ENCODE peak calls at places on chromosomes 13 and 19, in nine cellular contexts. One of them, this sample, is unnamed.

GRCh38 chr19:47486900-47487299 is 2.9 kb upstream of the KPTN start:
- DNase-seq in stimulated activated CD4-positive, alpha-beta T cell treated with anti-CD3 and anti-CD28 coated beads, Interleukin-1b, Interleukin-23, amount 100 ng/mL, for 24 hours: no peak
- DNase-seq in activated CD8-positive, alpha-beta memory T cell treated with anti-CD3 and anti-CD28 coated beads for 4 hours: no peak
- DNase-seq in left cardiac atrium: no peak
- DNase-seq in cardiac muscle cell: no peak
- DNase-seq in H9: no peak
- DNase-seq in MCF 10A: no peak
- DNase-seq in ELR: no peak
- DNase-seq in pancreas: no peak
- DNase-seq in this sample: no peak

GRCh38 chr13:26821766-26822165 is 61.2 kb upstream of the GPR12 start:
- DNase-seq in activated CD8-positive, alpha-beta memory T cell treated with anti-CD3 and anti-CD28 coated beads for 4 hours: no peak
- DNase-seq in cardiac muscle cell: no peak
- DNase-seq in ELR: no peak
- DNase-seq in stimulated activated CD4-positive, alpha-beta T cell treated with anti-CD3 and anti-CD28 coated beads, Interleukin-1b, Interleukin-23, amount 100 ng/mL, for 24 hours: no peak
- DNase-seq in left cardiac atrium: no peak
- DNase-seq in H9: no peak
- DNase-seq in pancreas: no peak
- DNase-seq in MCF 10A: no peak
- DNase-seq in this sample: no peak

GRCh38 chr13:25971499-25972145 is 80.2 kb downstream of the SHISA2 start:
- DNase-seq in left cardiac atrium: no peak
- DNase-seq in H9: no peak
- DNase-seq in cardiac muscle cell: no peak
- DNase-seq in MCF 10A: no peak
- DNase-seq in activated CD8-positive, alpha-beta memory T cell treated with anti-CD3 and anti-CD28 coated beads for 4 hours: no peak
- DNase-seq in pancreas: no peak
- DNase-seq in stimulated activated CD4-positive, alpha-beta T cell treated with anti-CD3 and anti-CD28 coated beads, Interleukin-1b, Interleukin-23, amount 100 ng/mL, for 24 hours: no peak
- DNase-seq in ELR: no peak
- DNase-seq in this sample: no peak

GRCh38 chr13:75826391-75826790 is 190.3 kb downstream of the LMO7 start:
- DNase-seq in stimulated activated CD4-positive, alpha-beta T cell treated with anti-CD3 and anti-CD28 coated beads, Interleukin-1b, Interleukin-23, amount 100 ng/mL, for 24 hours: no peak
- DNase-seq in activated CD8-positive, alpha-beta memory T cell treated with anti-CD3 and anti-CD28 coated beads for 4 hours: no peak
- DNase-seq in cardiac muscle cell: no peak
- DNase-seq in ELR: no peak
- DNase-seq in left cardiac atrium: no peak
- DNase-seq in MCF 10A: no peak
- DNase-seq in H9: no peak
- DNase-seq in pancreas: no peak
- DNase-seq in this sample: no peak

GRCh38 chr13:99033814-99034213 is 56.0 kb upstream of the DOCK9 start:
- DNase-seq in left cardiac atrium: no peak
- DNase-seq in pancreas: no peak
- DNase-seq in ELR: peak; percentile 72
- DNase-seq in cardiac muscle cell: peak; percentile 60
- DNase-seq in MCF 10A: peak; percentile 49
- DNase-seq in activated CD8-positive, alpha-beta memory T cell treated with anti-CD3 and anti-CD28 coated beads for 4 hours: no peak
- DNase-seq in stimulated activated CD4-positive, alpha-beta T cell treated with anti-CD3 and anti-CD28 coated beads, Interleukin-1b, Interleukin-23, amount 100 ng/mL, for 24 hours: no peak
- DNase-seq in H9: no peak
- DNase-seq in this sample: no peak

GRCh38 chr19:49614096-49614857 is 23.3 kb downstream of the PRR12 start:
- DNase-seq in MCF 10A: peak; percentile 85
- DNase-seq in H9: no peak
- DNase-seq in activated CD8-positive, alpha-beta memory T cell treated with anti-CD3 and anti-CD28 coated beads for 4 hours: no peak
- DNase-seq in pancreas: no peak
- DNase-seq in left cardiac atrium: no peak
- DNase-seq in stimulated activated CD4-positive, alpha-beta T cell treated with anti-CD3 and anti-CD28 coated beads, Interleukin-1b, Interleukin-23, amount 100 ng/mL, for 24 hours: no peak
- DNase-seq in ELR: peak; percentile 96
- DNase-seq in cardiac muscle cell: no peak
- DNase-seq in this sample: no peak

GRCh38 chr13:21674271-21675009 is 3.6 kb downstream of the FGF9 start:
- DNase-seq in ELR: peak; percentile 10
- DNase-seq in activated CD8-positive, alpha-beta memory T cell treated with anti-CD3 and anti-CD28 coated beads for 4 hours: no peak
- DNase-seq in H9: peak; percentile 40
- DNase-seq in cardiac muscle cell: peak; percentile 66
- DNase-seq in MCF 10A: peak; percentile 13
- DNase-seq in pancreas: peak; percentile 73
- DNase-seq in stimulated activated CD4-positive, alpha-beta T cell treated with anti-CD3 and anti-CD28 coated beads, Interleukin-1b, Interleukin-23, amount 100 ng/mL, for 24 hours: no peak
- DNase-seq in left cardiac atrium: peak; percentile 34
- DNase-seq in this sample: peak; percentile 33

GRCh38 chr19:54959840-54960239 is 6.3 kb upstream of the NLRP2 start:
- DNase-seq in activated CD8-positive, alpha-beta memory T cell treated with anti-CD3 and anti-CD28 coated beads for 4 hours: no peak
- DNase-seq in cardiac muscle cell: no peak
- DNase-seq in ELR: no peak
- DNase-seq in H9: no peak
- DNase-seq in left cardiac atrium: no peak
- DNase-seq in stimulated activated CD4-positive, alpha-beta T cell treated with anti-CD3 and anti-CD28 coated beads, Interleukin-1b, Interleukin-23, amount 100 ng/mL, for 24 hours: no peak
- DNase-seq in pancreas: no peak
- DNase-seq in MCF 10A: no peak
- DNase-seq in this sample: no peak

GRCh38 chr19:6521718-6522646 is 8.8 kb upstream of the TNFSF9 start:
- DNase-seq in cardiac muscle cell: no peak
- DNase-seq in MCF 10A: peak; percentile 44
- DNase-seq in left cardiac atrium: no peak
- DNase-seq in ELR: peak; percentile 36
- DNase-seq in activated CD8-positive, alpha-beta memory T cell treated with anti-CD3 and anti-CD28 coated beads for 4 hours: peak; percentile 64
- DNase-seq in stimulated activated CD4-positive, alpha-beta T cell treated with anti-CD3 and anti-CD28 coated beads, Interleukin-1b, Interleukin-23, amount 100 ng/mL, for 24 hours: no peak
- DNase-seq in H9: no peak
- DNase-seq in pancreas: no peak
- DNase-seq in this sample: no peak

GRCh38 chr19:9352505-9352904 is 10.3 kb upstream of the ZNF177 start:
- DNase-seq in left cardiac atrium: no peak
- DNase-seq in activated CD8-positive, alpha-beta memory T cell treated with anti-CD3 and anti-CD28 coated beads for 4 hours: no peak
- DNase-seq in cardiac muscle cell: no peak
- DNase-seq in H9: no peak
- DNase-seq in MCF 10A: no peak
- DNase-seq in stimulated activated CD4-positive, alpha-beta T cell treated with anti-CD3 and anti-CD28 coated beads, Interleukin-1b, Interleukin-23, amount 100 ng/mL, for 24 hours: no peak
- DNase-seq in ELR: no peak
- DNase-seq in pancreas: no peak
- DNase-seq in this sample: no peak

GRCh38 chr19:48553676-48554384 is 1.9 kb downstream of the SULT2B1 start:
- DNase-seq in stimulated activated CD4-positive, alpha-beta T cell treated with anti-CD3 and anti-CD28 coated beads, Interleukin-1b, Interleukin-23, amount 100 ng/mL, for 24 hours: no peak
- DNase-seq in H9: peak; percentile 54
- DNase-seq in left cardiac atrium: no peak
- DNase-seq in ELR: peak; percentile 90
- DNase-seq in MCF 10A: peak; percentile 29
- DNase-seq in cardiac muscle cell: peak; percentile 17
- DNase-seq in pancreas: no peak
- DNase-seq in activated CD8-positive, alpha-beta memory T cell treated with anti-CD3 and anti-CD28 coated beads for 4 hours: no peak
- DNase-seq in this sample: peak; percentile 15

GRCh38 chr19:13104848-13105646 is 2.4 kb upstream of the LYL1 start:
- DNase-seq in stimulated activated CD4-positive, alpha-beta T cell treated with anti-CD3 and anti-CD28 coated beads, Interleukin-1b, Interleukin-23, amount 100 ng/mL, for 24 hours: no peak
- DNase-seq in left cardiac atrium: no peak
- DNase-seq in H9: no peak
- DNase-seq in cardiac muscle cell: no peak
- DNase-seq in activated CD8-positive, alpha-beta memory T cell treated with anti-CD3 and anti-CD28 coated beads for 4 hours: no peak
- DNase-seq in MCF 10A: no peak
- DNase-seq in pancreas: no peak
- DNase-seq in ELR: no peak
- DNase-seq in this sample: no peak

GRCh38 chr13:97627566-97627965 is 193.6 kb downstream of the RAP2A start:
- DNase-seq in cardiac muscle cell: peak; percentile 29
- DNase-seq in left cardiac atrium: peak; percentile 62
- DNase-seq in stimulated activated CD4-positive, alpha-beta T cell treated with anti-CD3 and anti-CD28 coated beads, Interleukin-1b, Interleukin-23, amount 100 ng/mL, for 24 hours: no peak
- DNase-seq in MCF 10A: peak; percentile 92
- DNase-seq in pancreas: no peak
- DNase-seq in activated CD8-positive, alpha-beta memory T cell treated with anti-CD3 and anti-CD28 coated beads for 4 hours: no peak
- DNase-seq in ELR: peak; percentile 38
- DNase-seq in H9: peak; percentile 66
- DNase-seq in this sample: peak; percentile 25

GRCh38 chr19:6372594-6373095 is at the start of gene ALKBH7:
- DNase-seq in activated CD8-positive, alpha-beta memory T cell treated with anti-CD3 and anti-CD28 coated beads for 4 hours: peak; percentile 95
- DNase-seq in MCF 10A: peak; percentile 100
- DNase-seq in pancreas: peak; percentile 88
- DNase-seq in stimulated activated CD4-positive, alpha-beta T cell treated with anti-CD3 and anti-CD28 coated beads, Interleukin-1b, Interleukin-23, amount 100 ng/mL, for 24 hours: peak; percentile 85
- DNase-seq in ELR: peak; percentile 100
- DNase-seq in left cardiac atrium: peak; percentile 99
- DNase-seq in H9: peak; percentile 99
- DNase-seq in cardiac muscle cell: peak; percentile 100
- DNase-seq in this sample: peak; percentile 100

GRCh38 chr19:54162241-54162805 is 2.8 kb upstream of the LENG1 start:
- DNase-seq in H9: peak; percentile 91
- DNase-seq in MCF 10A: peak; percentile 89
- DNase-seq in cardiac muscle cell: peak; percentile 93
- DNase-seq in ELR: peak; percentile 59
- DNase-seq in activated CD8-positive, alpha-beta memory T cell treated with anti-CD3 and anti-CD28 coated beads for 4 hours: peak; percentile 61
- DNase-seq in left cardiac atrium: peak; percentile 91
- DNase-seq in stimulated activated CD4-positive, alpha-beta T cell treated with anti-CD3 and anti-CD28 coated beads, Interleukin-1b, Interleukin-23, amount 100 ng/mL, for 24 hours: peak; percentile 68
- DNase-seq in pancreas: peak; percentile 88
- DNase-seq in this sample: peak; percentile 82

GRCh38 chr13:73370066-73370465 is 311.3 kb downstream of the KLF5 start:
- DNase-seq in MCF 10A: no peak
- DNase-seq in ELR: no peak
- DNase-seq in pancreas: no peak
- DNase-seq in H9: no peak
- DNase-seq in stimulated activated CD4-positive, alpha-beta T cell treated with anti-CD3 and anti-CD28 coated beads, Interleukin-1b, Interleukin-23, amount 100 ng/mL, for 24 hours: no peak
- DNase-seq in cardiac muscle cell: no peak
- DNase-seq in left cardiac atrium: no peak
- DNase-seq in activated CD8-positive, alpha-beta memory T cell treated with anti-CD3 and anti-CD28 coated beads for 4 hours: no peak
- DNase-seq in this sample: no peak

GRCh38 chr13:97266734-97267417 is 44.7 kb downstream of the MBNL2 start:
- DNase-seq in pancreas: no peak
- DNase-seq in activated CD8-positive, alpha-beta memory T cell treated with anti-CD3 and anti-CD28 coated beads for 4 hours: no peak
- DNase-seq in MCF 10A: no peak
- DNase-seq in left cardiac atrium: no peak
- DNase-seq in cardiac muscle cell: no peak
- DNase-seq in H9: no peak
- DNase-seq in stimulated activated CD4-positive, alpha-beta T cell treated with anti-CD3 and anti-CD28 coated beads, Interleukin-1b, Interleukin-23, amount 100 ng/mL, for 24 hours: no peak
- DNase-seq in ELR: no peak
- DNase-seq in this sample: no peak

GRCh38 chr13:88586263-88586662 is 915.1 kb downstream of the SLITRK5 start:
- DNase-seq in activated CD8-positive, alpha-beta memory T cell treated with anti-CD3 and anti-CD28 coated beads for 4 hours: no peak
- DNase-seq in MCF 10A: peak; percentile 6
- DNase-seq in pancreas: no peak
- DNase-seq in cardiac muscle cell: no peak
- DNase-seq in ELR: peak; percentile 36
- DNase-seq in stimulated activated CD4-positive, alpha-beta T cell treated with anti-CD3 and anti-CD28 coated beads, Interleukin-1b, Interleukin-23, amount 100 ng/mL, for 24 hours: no peak
- DNase-seq in left cardiac atrium: no peak
- DNase-seq in H9: no peak
- DNase-seq in this sample: no peak

GRCh38 chr13:110340812-110341444 is 33.8 kb downstream of the COL4A2 start:
- DNase-seq in left cardiac atrium: peak; percentile 95
- DNase-seq in pancreas: no peak
- DNase-seq in MCF 10A: no peak
- DNase-seq in H9: no peak
- DNase-seq in ELR: peak; percentile 88
- DNase-seq in activated CD8-positive, alpha-beta memory T cell treated with anti-CD3 and anti-CD28 coated beads for 4 hours: peak; percentile 35
- DNase-seq in cardiac muscle cell: peak; percentile 28
- DNase-seq in stimulated activated CD4-positive, alpha-beta T cell treated with anti-CD3 and anti-CD28 coated beads, Interleukin-1b, Interleukin-23, amount 100 ng/mL, for 24 hours: peak; percentile 13
- DNase-seq in this sample: peak; percentile 91

GRCh38 chr19:55553217-55554182 is 8.2 kb upstream of the SBK3 start:
- DNase-seq in pancreas: no peak
- DNase-seq in cardiac muscle cell: no peak
- DNase-seq in stimulated activated CD4-positive, alpha-beta T cell treated with anti-CD3 and anti-CD28 coated beads, Interleukin-1b, Interleukin-23, amount 100 ng/mL, for 24 hours: no peak
- DNase-seq in activated CD8-positive, alpha-beta memory T cell treated with anti-CD3 and anti-CD28 coated beads for 4 hours: no peak
- DNase-seq in MCF 10A: no peak
- DNase-seq in H9: no peak
- DNase-seq in ELR: no peak
- DNase-seq in left cardiac atrium: no peak
- DNase-seq in this sample: no peak

This sample was measured in heart right ventricle.